ENCODE peak calls at places on chromosomes 6 and 20, in ten cellular contexts. O is trophoblast cell; C is posterior cingulate gyrus; M is CD8-positive, alpha-beta T cell; B is AML-193; Z is HEK293T; L is CD4-positive, alpha-beta memory T cell; Y is activated T-helper 2 cell treated with anti-CD3 and anti-CD28 coated beads, Interferon-gamma antibody, Interleukin-2, Interleukin-4, amounts not matched to agents 10 μg/mL and 5 μg/mL and 100 μg/mL, durations not matched to agents 14 hours and 24 hours and 36 hours; V is kidney tubule cell; N is AG08396. H is an unnamed sample.

GRCh38 chr6:72414648-72415047 is 207.2 kb upstream of the KCNQ5 start:
- DNase-seq in O (no peak), C (no peak), M (no peak), B (no peak), Z (no peak), L (no peak), Y (no peak), V (no peak), N (no peak), H (no peak)

GRCh38 chr20:23874747-23875146 is 4.8 kb downstream of the CST5 start:
- DNase-seq in O (no peak), C (no peak), M (no peak), B (no peak), Z (no peak), L (no peak), Y (no peak), V (no peak), N (no peak), H (no peak)

GRCh38 chr6:30396833-30397479 is 52.0 kb downstream of the RPP21 start:
- DNase-seq in O (peak), C (peak), M (peak), B (peak), Z (peak), L (peak), Y (peak), V (peak), N (peak), H (peak)

GRCh38 chr6:3653528-3654070 is 97.9 kb downstream of the PXDC1 start:
- DNase-seq in O (no peak), C (no peak), M (no peak), B (no peak), Z (no peak), L (no peak), Y (no peak), V (no peak), N (no peak), H (no peak)

GRCh38 chr6:41191569-41191968 is 9.4 kb downstream of the TREML2 start:
- DNase-seq in O (peak), C (no peak), M (no peak), B (peak), Z (peak), L (peak), Y (no peak), V (peak), N (peak), H (no peak)

GRCh38 chr20:61442075-61442670 is 190.1 kb downstream of the CDH4 start:
- DNase-seq in O (no peak), C (no peak), M (no peak), B (no peak), Z (no peak), L (no peak), Y (no peak), V (no peak), N (no peak), H (no peak)

GRCh38 chr6:36839819-36840379 is 655 bp upstream of the CPNE5 start:
- DNase-seq in O (peak), C (no peak), M (no peak), B (no peak), Z (peak), L (peak), Y (peak), V (peak), N (peak), H (no peak)

GRCh38 chr20:57313230-57313629 is 16.4 kb upstream of the SPO11 start:
- DNase-seq in O (no peak), C (no peak), M (no peak), B (no peak), Z (no peak), L (no peak), Y (no peak), V (no peak), N (no peak), H (no peak)

GRCh38 chr6:139373928-139374356 is 506 bp downstream of the CITED2 start:
- DNase-seq in O (no peak), C (no peak), M (no peak), B (no peak), Z (no peak), L (no peak), Y (no peak), V (no peak), N (no peak), H (peak)